ENCODE peak calls at places on chromosomes 3 and 15, in seven cellular contexts. One of them, this sample, is unnamed.
A peak's percentile ranks its signal among the peaks of the same experiment; 100 is the strongest.

GRCh38 chr3:38004415-38005075 is 14.0 kb downstream of the VILL start:
- DNase-seq in astrocyte: peak; percentile 40
- DNase-seq in HFFc6: peak; percentile 73
- DNase-seq in AG10803: peak; percentile 62
- DNase-seq in GM06990: no peak
- DNase-seq in GM12865: peak; percentile 56
- DNase-seq in heart left ventricle: peak; percentile 78
- DNase-seq in this sample: no peak

GRCh38 chr15:66252411-66253295 is 897 bp downstream of the MEGF11 start:
- DNase-seq in heart left ventricle: peak; percentile 43
- DNase-seq in AG10803: peak; percentile 22
- DNase-seq in GM12865: peak; percentile 30
- DNase-seq in astrocyte: peak; percentile 18
- DNase-seq in GM06990: peak; percentile 48
- DNase-seq in HFFc6: peak; percentile 9
- DNase-seq in this sample: no peak

GRCh38 chr3:42735609-42736008 is 33.0 kb upstream of the HHATL start:
- DNase-seq in astrocyte: no peak
- DNase-seq in HFFc6: no peak
- DNase-seq in GM12865: no peak
- DNase-seq in GM06990: no peak
- DNase-seq in AG10803: no peak
- DNase-seq in heart left ventricle: no peak
- DNase-seq in this sample: no peak

GRCh38 chr3:23002846-23003800 is 200.0 kb upstream of the UBE2E2 start:
- DNase-seq in GM06990: no peak
- DNase-seq in AG10803: no peak
- DNase-seq in GM12865: no peak
- DNase-seq in HFFc6: no peak
- DNase-seq in heart left ventricle: no peak
- DNase-seq in astrocyte: peak; percentile 15
- DNase-seq in this sample: no peak

GRCh38 chr3:84277822-84278221 is 681.0 kb upstream of the CADM2 start:
- DNase-seq in AG10803: no peak
- DNase-seq in GM06990: no peak
- DNase-seq in GM12865: no peak
- DNase-seq in HFFc6: no peak
- DNase-seq in astrocyte: no peak
- DNase-seq in heart left ventricle: no peak
- DNase-seq in this sample: no peak

GRCh38 chr3:27201435-27201966 is 167.7 kb downstream of the NEK10 start:
- DNase-seq in HFFc6: no peak
- DNase-seq in AG10803: no peak
- DNase-seq in GM12865: no peak
- DNase-seq in heart left ventricle: no peak
- DNase-seq in GM06990: no peak
- DNase-seq in astrocyte: no peak
- DNase-seq in this sample: no peak

GRCh38 chr3:56732109-56732508 is 49.0 kb upstream of the TASOR start:
- DNase-seq in HFFc6: no peak
- DNase-seq in AG10803: no peak
- DNase-seq in GM06990: no peak
- DNase-seq in astrocyte: no peak
- DNase-seq in heart left ventricle: no peak
- DNase-seq in GM12865: no peak
- DNase-seq in this sample: no peak

GRCh38 chr3:100097919-100098896 is 16.1 kb downstream of the FILIP1L start:
- DNase-seq in heart left ventricle: peak; percentile 39
- DNase-seq in GM12865: no peak
- DNase-seq in GM06990: no peak
- DNase-seq in AG10803: no peak
- DNase-seq in HFFc6: no peak
- DNase-seq in astrocyte: no peak
- DNase-seq in this sample: no peak

GRCh38 chr3:99713440-99713839 is 75.0 kb downstream of the COL8A1 start:
- DNase-seq in HFFc6: no peak
- DNase-seq in astrocyte: no peak
- DNase-seq in GM12865: no peak
- DNase-seq in AG10803: no peak
- DNase-seq in heart left ventricle: no peak
- DNase-seq in GM06990: no peak
- DNase-seq in this sample: no peak

GRCh38 chr3:134430174-134430573 is 55.6 kb downstream of the ANAPC13 start:
- DNase-seq in GM06990: no peak
- DNase-seq in AG10803: no peak
- DNase-seq in HFFc6: no peak
- DNase-seq in astrocyte: peak; percentile 37
- DNase-seq in GM12865: no peak
- DNase-seq in heart left ventricle: no peak
- DNase-seq in this sample: no peak

GRCh38 chr3:194637066-194637465 is 3.8 kb upstream of the TMEM44 start:
- DNase-seq in astrocyte: no peak
- DNase-seq in AG10803: no peak
- DNase-seq in HFFc6: no peak
- DNase-seq in GM06990: no peak
- DNase-seq in heart left ventricle: no peak
- DNase-seq in GM12865: no peak
- DNase-seq in this sample: no peak

GRCh38 chr3:194631696-194632095 is 1.5 kb downstream of the TMEM44 start:
- DNase-seq in GM06990: no peak
- DNase-seq in GM12865: no peak
- DNase-seq in HFFc6: no peak
- DNase-seq in astrocyte: no peak
- DNase-seq in heart left ventricle: no peak
- DNase-seq in AG10803: no peak
- DNase-seq in this sample: no peak

GRCh38 chr3:194632211-194632982 is 822 bp downstream of the TMEM44 start:
- DNase-seq in heart left ventricle: peak; percentile 74
- DNase-seq in GM06990: no peak
- DNase-seq in HFFc6: no peak
- DNase-seq in astrocyte: no peak
- DNase-seq in AG10803: peak; percentile 35
- DNase-seq in GM12865: no peak
- DNase-seq in this sample: no peak

GRCh38 chr3:194632983-194633348 is 253 bp downstream of the TMEM44 start:
- DNase-seq in GM06990: no peak
- DNase-seq in GM12865: no peak
- DNase-seq in astrocyte: no peak
- DNase-seq in AG10803: no peak
- DNase-seq in heart left ventricle: peak; percentile 40
- DNase-seq in HFFc6: no peak
- DNase-seq in this sample: no peak

DNA sequence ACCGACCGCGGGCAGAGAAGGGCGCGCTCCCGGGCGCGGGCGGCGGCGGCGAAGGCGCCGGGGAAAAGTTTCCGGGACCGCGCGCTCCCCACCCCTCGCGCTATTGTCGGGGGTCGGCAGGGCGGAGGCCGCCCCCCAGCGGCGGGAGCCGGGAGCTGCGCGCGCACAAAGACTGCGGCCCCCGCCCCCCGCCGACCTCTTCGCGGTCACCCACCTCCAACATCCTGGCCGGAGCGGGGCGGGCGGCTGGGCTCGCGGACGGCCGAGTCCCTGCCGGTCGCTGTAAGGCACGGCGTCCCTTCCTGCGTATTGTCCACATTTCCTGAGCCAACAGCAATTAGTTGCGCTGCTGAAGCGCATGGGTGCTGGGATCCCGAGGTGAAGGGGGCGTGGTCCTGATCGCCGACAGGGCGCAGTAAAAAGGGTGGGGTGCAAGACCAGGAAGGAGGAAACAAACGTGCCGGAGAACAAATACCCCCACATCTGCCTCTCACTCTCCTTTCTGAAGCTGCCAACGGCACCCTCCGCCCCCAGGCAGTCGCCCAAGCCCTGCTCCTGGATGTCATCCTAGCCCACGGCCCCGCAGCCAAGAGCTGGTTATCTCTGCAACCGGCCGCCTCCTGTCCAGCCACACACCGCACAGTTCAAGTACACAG is at the start of gene TMEM44:
- DNase-seq in HFFc6: peak; percentile 89
- DNase-seq in astrocyte: peak; percentile 68
- DNase-seq in GM06990: peak; percentile 88
- DNase-seq in AG10803: peak; percentile 83
- DNase-seq in heart left ventricle: peak; percentile 87
- DNase-seq in GM12865: peak; percentile 87
- DNase-seq in this sample: peak; percentile 40
- TF ChIP-seq CTCF in HFFc6: peak; percentile 86
- TF ChIP-seq CTCF in astrocyte: no peak
- TF ChIP-seq CTCF in GM06990: peak; percentile 24
- TF ChIP-seq CTCF in AG10803: peak; percentile 33
- TF ChIP-seq CTCF in heart left ventricle: peak; percentile 54
- TF ChIP-seq CTCF in GM12865: peak; percentile 67
- TF ChIP-seq CTCF in this sample: peak; percentile 36

GRCh38 chr15:26129852-26130251 is 266.7 kb upstream of the ATP10A start:
- DNase-seq in heart left ventricle: no peak
- DNase-seq in AG10803: no peak
- DNase-seq in HFFc6: no peak
- DNase-seq in GM12865: no peak
- DNase-seq in astrocyte: no peak
- DNase-seq in GM06990: no peak
- DNase-seq in this sample: no peak

GRCh38 chr15:26134152-26134551 is 271.0 kb upstream of the ATP10A start:
- DNase-seq in AG10803: no peak
- DNase-seq in astrocyte: no peak
- DNase-seq in HFFc6: no peak
- DNase-seq in heart left ventricle: no peak
- DNase-seq in GM06990: no peak
- DNase-seq in GM12865: no peak
- DNase-seq in this sample: no peak

GRCh38 chr15:26132786-26133185 is 269.7 kb upstream of the ATP10A start:
- DNase-seq in GM12865: no peak
- DNase-seq in astrocyte: no peak
- DNase-seq in AG10803: peak; percentile 10
- DNase-seq in GM06990: no peak
- DNase-seq in heart left ventricle: no peak
- DNase-seq in HFFc6: no peak
- DNase-seq in this sample: no peak

GRCh38 chr15:26134812-26135211 is 271.7 kb upstream of the ATP10A start:
- DNase-seq in AG10803: no peak
- DNase-seq in GM12865: no peak
- DNase-seq in heart left ventricle: no peak
- DNase-seq in astrocyte: no peak
- DNase-seq in GM06990: no peak
- DNase-seq in HFFc6: no peak
- DNase-seq in this sample: no peak
- TF ChIP-seq CTCF in AG10803: no peak
- TF ChIP-seq CTCF in GM12865: no peak
- TF ChIP-seq CTCF in heart left ventricle: no peak
- TF ChIP-seq CTCF in astrocyte: no peak
- TF ChIP-seq CTCF in GM06990: no peak
- TF ChIP-seq CTCF in HFFc6: no peak
- TF ChIP-seq CTCF in this sample: no peak

DNA sequence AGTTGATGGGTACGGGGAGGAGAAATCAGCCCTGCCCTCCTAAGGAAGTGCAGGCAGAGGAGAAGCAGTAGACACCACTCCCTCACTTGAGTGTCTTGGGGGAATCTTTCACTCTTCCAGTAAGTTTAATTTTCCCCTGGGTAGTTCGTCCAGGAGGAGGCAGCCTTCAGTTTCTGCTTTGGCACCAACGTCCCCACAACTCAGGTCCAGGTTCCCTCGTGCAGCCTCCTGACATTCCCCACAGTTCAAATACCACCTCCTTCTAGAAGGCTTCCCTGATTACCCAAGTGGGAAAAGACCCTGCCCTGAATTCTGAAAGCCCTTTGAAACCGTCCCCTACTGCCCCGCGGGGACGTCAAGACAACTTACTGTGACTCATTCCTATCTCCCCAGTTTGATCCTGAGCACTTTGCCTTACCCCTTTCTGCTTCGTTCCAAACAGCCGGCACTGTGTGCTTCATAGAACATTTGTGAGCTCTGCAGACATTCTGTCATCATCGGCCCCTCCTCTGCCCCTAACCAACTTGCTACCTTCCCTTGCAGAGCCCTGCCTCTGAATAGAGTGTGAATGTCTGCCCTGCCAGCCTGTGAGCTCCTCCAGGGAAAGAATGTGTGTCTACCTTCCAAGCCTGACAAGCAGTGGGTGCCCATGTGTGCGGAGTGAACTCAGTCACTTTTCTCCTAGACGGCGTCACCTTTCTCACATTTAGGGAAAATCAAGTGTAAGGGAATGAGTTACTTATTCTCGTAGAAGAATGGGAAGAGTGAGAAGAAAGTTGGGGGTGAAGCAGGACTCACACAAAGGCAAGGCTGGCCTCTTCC is 14.5 kb upstream of the SRP14 start:
- DNase-seq in HFFc6: no peak
- DNase-seq in AG10803: no peak
- DNase-seq in heart left ventricle: no peak
- DNase-seq in GM06990: no peak
- DNase-seq in astrocyte: no peak
- DNase-seq in GM12865: peak; percentile 37
- DNase-seq in this sample: no peak
- TF ChIP-seq CTCF in HFFc6: peak; percentile 29
- TF ChIP-seq CTCF in AG10803: no peak
- TF ChIP-seq CTCF in heart left ventricle: no peak
- TF ChIP-seq CTCF in GM06990: peak; percentile 45
- TF ChIP-seq CTCF in astrocyte: no peak
- TF ChIP-seq CTCF in GM12865: peak; percentile 6
- TF ChIP-seq CTCF in this sample: no peak

GRCh38 chr3:32685604-32686185 is 707 bp downstream of the CNOT10 start:
- DNase-seq in AG10803: peak; percentile 13
- DNase-seq in GM12865: peak; percentile 67
- DNase-seq in heart left ventricle: no peak
- DNase-seq in HFFc6: peak; percentile 12
- DNase-seq in GM06990: no peak
- DNase-seq in astrocyte: no peak
- DNase-seq in this sample: no peak
- TF ChIP-seq CTCF in AG10803: no peak
- TF ChIP-seq CTCF in GM12865: no peak
- TF ChIP-seq CTCF in heart left ventricle: no peak
- TF ChIP-seq CTCF in HFFc6: no peak
- TF ChIP-seq CTCF in GM06990: no peak
- TF ChIP-seq CTCF in astrocyte: no peak
- TF ChIP-seq CTCF in this sample: no peak

GRCh38 chr3:31562525-31562924 is 29.8 kb downstream of the STT3B start:
- DNase-seq in heart left ventricle: no peak
- DNase-seq in astrocyte: no peak
- DNase-seq in GM06990: no peak
- DNase-seq in AG10803: no peak
- DNase-seq in GM12865: no peak
- DNase-seq in HFFc6: no peak
- DNase-seq in this sample: no peak
- TF ChIP-seq CTCF in heart left ventricle: no peak
- TF ChIP-seq CTCF in astrocyte: no peak
- TF ChIP-seq CTCF in GM06990: no peak
- TF ChIP-seq CTCF in AG10803: no peak
- TF ChIP-seq CTCF in GM12865: no peak
- TF ChIP-seq CTCF in HFFc6: peak; percentile 24
- TF ChIP-seq CTCF in this sample: no peak